ENCODE peak calls at places on chromosomes 4 and X, in five cellular contexts. A is GM23338, F is spleen, C is SK-N-SH, Y is K562. B is an unnamed sample.

GRCh38 chrX:150324919-150325318 is 38.2 kb upstream of the MAMLD1 start:
- DNase-seq in Y (no peak), A (no peak), C (no peak), F (no peak), B (no peak)

GRCh38 chr4:125666635-125667034 is 351.9 kb downstream of the FAT4 start:
- DNase-seq in F (no peak), C (no peak), Y (no peak), A (no peak), B (no peak)

GRCh38 chr4:148270600-148270999 is 171.6 kb downstream of the NR3C2 start:
- DNase-seq in A (no peak), Y (no peak), C (no peak), F (no peak), B (no peak)

GRCh38 chr4:149279331-149279730 is 536.3 kb downstream of the IQCM start:
- DNase-seq in A (no peak), F (no peak), C (no peak), Y (no peak), B (no peak)

GRCh38 chrX:13123247-13123856 is 78.9 kb upstream of the FAM9C start:
- DNase-seq in F (no peak), C (no peak), A (no peak), Y (no peak), B (no peak)

GRCh38 chrX:3384330-3384729 is 37.9 kb upstream of the MXRA5 start:
- DNase-seq in C (no peak), F (no peak), A (no peak), Y (no peak), B (no peak)

GRCh38 chr4:94267037-94267436 is 59.4 kb downstream of the SMARCAD1 start:
- DNase-seq in C (no peak), Y (no peak), F (no peak), A (no peak), B (no peak)

GRCh38 chr4:112358952-112359749 is 62.0 kb downstream of the ALPK1 start:
- DNase-seq in A (no peak), F (no peak), C (no peak), Y (no peak), B (no peak)

GRCh38 chr4:8285143-8285975 is 15.8 kb downstream of the HTRA3 start:
- DNase-seq in A (no peak), Y (no peak), C (no peak), F (peak; percentile 61), B (no peak)

GRCh38 chr4:5890063-5890727 is 2.7 kb downstream of the CRMP1 start:
- DNase-seq in A (peak; percentile 93), C (peak; percentile 89), Y (no peak), F (no peak), B (no peak)

GRCh38 chrX:24838624-24839023 is 144.9 kb downstream of the POLA1 start:
- DNase-seq in A (peak; percentile 32), F (no peak), C (peak; percentile 7), Y (no peak), B (no peak)

GRCh38 chr4:183758006-183758734 is 99.1 kb downstream of the TRAPPC11 start:
- DNase-seq in Y (peak; percentile 28), A (peak; percentile 73), C (no peak), F (no peak), B (no peak)

GRCh38 chrX:33142331-33142730 is 69.0 kb downstream of the DMD start:
- DNase-seq in C (no peak), Y (no peak), A (no peak), F (no peak), B (no peak)

GRCh38 chr4:102299708-102300107 is 45.6 kb downstream of the SLC39A8 start:
- DNase-seq in Y (peak; percentile 59), F (no peak), C (peak; percentile 24), A (peak; percentile 90), B (peak; percentile 26)

GRCh38 chr4:153084939-153085630 is 119.2 kb upstream of the TRIM2 start:
- DNase-seq in A (peak; percentile 84), F (peak; percentile 94), Y (peak; percentile 79), C (peak; percentile 70), B (peak; percentile 82)

GRCh38 chr4:108141213-108142045 is 27.3 kb downstream of the LEF1 start:
- DNase-seq in F (no peak), A (peak; percentile 37), Y (no peak), C (no peak), B (no peak)

GRCh38 chrX:72094894-72095293 is 36.8 kb downstream of the RTL5 start:
- DNase-seq in F (peak; percentile 84), Y (peak; percentile 24), A (peak; percentile 46), C (peak; percentile 90), B (peak; percentile 44)

GRCh38 chr4:7460591-7460990 is 25.9 kb upstream of the PSAPL1 start:
- DNase-seq in F (no peak), A (no peak), Y (peak; percentile 36), C (peak; percentile 48), B (no peak)

GRCh38 chrX:45803383-45803921 is 602.8 kb upstream of the DIPK2B start:
- DNase-seq in C (no peak), Y (no peak), F (no peak), A (no peak), B (no peak)

GRCh38 chrX:115525486-115525885 is 35.5 kb upstream of the PLS3 start:
- DNase-seq in F (no peak), A (no peak), Y (no peak), C (no peak), B (no peak)

DNA sequence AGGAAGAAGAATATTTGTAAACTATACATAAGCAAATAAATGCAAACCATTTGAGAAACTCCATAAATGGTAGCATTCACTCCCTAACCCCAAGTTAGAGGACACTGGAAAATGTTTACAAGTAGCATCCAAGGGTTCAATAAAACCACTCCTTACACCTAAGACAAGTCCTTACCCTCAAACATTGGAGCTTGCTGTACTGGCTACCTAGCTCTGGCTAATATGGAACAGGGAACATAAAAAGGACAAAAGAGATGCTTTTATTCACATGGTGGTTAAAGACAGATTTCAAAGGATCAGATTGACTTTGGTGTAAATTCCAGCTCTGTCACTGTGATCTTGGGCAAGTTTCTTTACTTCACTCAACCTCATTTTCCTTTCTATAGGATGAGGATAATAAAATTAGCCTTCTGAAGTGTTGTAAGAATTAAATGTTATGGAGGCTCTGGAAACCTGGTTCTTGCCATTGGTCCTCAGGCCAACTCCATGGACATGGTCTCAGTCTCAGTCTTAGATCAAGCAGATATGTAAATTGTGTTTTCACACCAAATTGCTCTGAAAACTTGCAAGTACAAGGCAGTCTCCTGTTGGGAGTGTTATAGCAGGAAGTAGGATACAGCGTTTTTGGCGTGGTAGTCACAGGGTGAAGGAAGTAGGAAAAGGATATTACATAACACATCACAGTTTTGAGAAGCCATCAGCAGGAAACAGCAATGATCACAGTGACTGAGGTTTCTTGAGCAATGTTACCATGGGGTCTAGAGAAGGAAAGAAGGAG is 3.3 kb downstream of the CXCL1 start:
- DNase-seq in F (no peak), Y (no peak), A (no peak), C (no peak), B (no peak)
- H3K4me3 ChIP-seq in F (no peak overlapping the region), Y (no peak overlapping the region), A (no peak overlapping the region), C (no peak overlapping the region), B (no peak overlapping the region)

DNA sequence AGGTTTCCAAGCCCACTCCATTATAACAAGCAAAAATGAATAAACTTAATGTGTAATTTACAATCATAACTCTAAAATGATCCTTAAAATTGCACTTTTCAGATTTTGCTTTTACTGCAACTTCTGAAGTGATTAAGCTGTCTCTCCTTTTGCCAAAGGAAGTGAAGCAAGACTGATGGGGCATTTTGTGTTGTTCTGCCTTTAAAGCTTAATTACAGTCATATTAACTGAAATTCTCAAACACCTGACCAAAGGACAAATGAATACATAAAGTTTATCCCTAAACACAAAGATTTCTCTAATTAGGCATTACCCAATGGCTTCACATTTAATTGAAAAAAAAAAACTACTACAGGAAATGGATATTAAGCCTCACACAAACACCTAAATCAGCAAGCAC is 101.8 kb downstream of the ATP11C start:
- DNase-seq in C (no peak), A (no peak), F (no peak), Y (no peak), B (no peak)
- H3K4me1 ChIP-seq in C (peaks cover 52% of the 10 kb centered on the region), A (peaks cover 82% of the 10 kb centered on the region), F (no peaks in the 10 kb centered on the region), Y (peaks cover 5% of the 10 kb centered on the region), B (peaks cover 28% of the 10 kb centered on the region)

DNA sequence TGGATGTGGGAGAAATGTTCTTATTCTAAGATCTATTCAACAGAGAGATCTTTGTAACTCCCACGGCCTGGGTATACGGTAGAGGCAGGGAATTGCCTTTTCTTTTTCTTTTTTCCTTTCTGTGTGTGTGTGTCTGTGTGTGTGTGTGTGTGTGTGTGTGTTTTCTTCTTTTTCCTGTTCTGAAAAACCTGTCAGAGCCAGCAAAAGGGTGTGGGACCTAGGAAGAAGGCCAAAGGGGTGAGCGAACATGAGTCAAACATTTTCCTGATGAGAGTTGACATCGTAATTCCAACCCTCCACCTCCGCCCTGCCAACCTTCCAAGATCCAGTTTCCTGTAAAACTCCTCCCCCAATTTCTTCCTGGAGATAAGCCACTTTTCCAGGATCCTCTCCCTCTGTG is 2.8 kb upstream of the CHIC2 start:
- DNase-seq in F (no peak), C (no peak), Y (no peak), A (no peak), B (peak; percentile 43)
- TF ChIP-seq POLR2AphosphoS5 in F (no peak), C (no peak), Y (no peak), A (no peak), B (peak; percentile 20)

DNA sequence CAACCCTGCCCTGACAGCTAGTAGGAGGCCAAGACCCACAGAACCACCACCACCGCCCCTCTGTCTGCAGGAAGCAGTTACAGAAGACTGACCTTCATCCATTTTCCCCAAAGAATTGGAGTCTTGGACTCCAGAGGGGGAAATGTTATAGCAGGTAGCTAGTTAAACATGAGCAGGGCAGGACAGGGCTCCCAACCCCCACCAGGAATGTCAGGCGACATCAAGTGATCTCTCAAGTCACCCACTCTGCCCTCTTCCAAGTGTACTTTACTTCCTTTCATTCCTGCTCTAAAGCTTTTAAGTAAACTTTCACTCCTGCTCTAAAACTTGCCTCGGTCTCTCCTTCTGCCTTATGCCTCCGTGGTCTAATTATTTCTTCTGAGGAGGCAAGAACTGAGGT is 17.1 kb upstream of the AADAT start:
- DNase-seq in A (no peak), C (no peak), F (no peak), Y (no peak), B (no peak)
- H3K4me3 ChIP-seq in A (no peak overlapping the region), C (no peak overlapping the region), F (no peak overlapping the region), Y (no peak overlapping the region), B (no peak overlapping the region)

DNA sequence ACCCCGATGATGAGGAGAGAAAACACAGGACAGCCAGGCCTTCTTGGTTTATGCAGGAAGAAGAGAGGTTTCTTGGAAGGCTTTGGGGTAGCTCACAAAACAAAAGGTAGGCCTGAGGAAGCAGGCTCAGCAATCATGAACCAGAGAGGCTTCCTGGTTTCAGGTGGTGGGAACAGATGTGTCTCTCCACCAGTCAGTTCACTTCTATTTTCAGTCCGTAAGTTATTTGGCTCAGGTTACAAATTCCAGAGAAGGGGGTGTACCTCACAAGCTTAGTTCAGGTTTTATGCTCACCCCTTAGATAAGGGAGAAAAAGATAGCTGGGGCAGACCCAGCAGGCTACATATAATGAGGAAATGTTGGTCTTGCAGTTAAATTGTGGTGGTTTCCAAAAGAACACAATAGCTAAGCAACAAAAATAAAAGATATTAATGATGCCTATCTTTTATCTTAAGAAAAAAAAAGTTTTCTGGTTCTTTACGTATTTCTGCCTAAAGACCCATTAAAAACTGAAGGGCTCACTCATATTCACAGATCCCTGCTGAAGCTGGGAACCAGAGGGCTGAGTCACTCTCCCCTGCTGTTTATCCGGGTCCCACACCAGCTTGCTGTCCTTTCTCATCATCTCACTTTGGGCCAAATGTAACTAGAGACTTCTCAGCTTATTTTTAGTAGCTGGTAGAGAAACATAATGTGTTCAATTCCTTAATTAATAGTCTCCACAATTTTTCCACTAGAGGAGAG is 177.0 kb downstream of the CAMK2D start:
- DNase-seq in C (no peak), F (no peak), Y (peak; percentile 27), A (peak; percentile 65), B (no peak)
- H3K4me1 ChIP-seq in C (peaks cover 14% of the 10 kb centered on the region), F (no peaks in the 10 kb centered on the region), Y (no peaks in the 10 kb centered on the region), A (peaks cover 12% of the 10 kb centered on the region), B (peaks cover 16% of the 10 kb centered on the region)

B was measured in stomach.